ENCODE peak calls at places on chromosome 19, in five cellular contexts. M, Q, P, Z and S are unnamed samples.

GRCh38 chr19:19217110-19217509 is 5.4 kb downstream of the NCAN start:
- DNase-seq in M (peak; percentile 8), Q (peak; percentile 47), P (no peak), Z (peak; percentile 46), S (peak; percentile 65)

GRCh38 chr19:38564981-38565685 is 52.6 kb downstream of the MAP4K1 start:
- DNase-seq in M (no peak), Q (no peak), P (no peak), Z (no peak), S (no peak)

GRCh38 chr19:54653181-54653809 is 9.5 kb upstream of the LILRB4 start:
- DNase-seq in M (peak; percentile 10), Q (peak; percentile 38), P (no peak), Z (peak; percentile 33), S (peak; percentile 39)

GRCh38 chr19:802497-802887 is 5.2 kb downstream of the PTBP1 start:
- DNase-seq in M (no peak), Q (no peak), P (no peak), Z (peak; percentile 74), S (no peak)

GRCh38 chr19:28746486-28746885 is 466.5 kb downstream of the UQCRFS1 start:
- DNase-seq in M (no peak), Q (no peak), P (no peak), Z (no peak), S (no peak)

GRCh38 chr19:13396256-13397080 is 109.8 kb downstream of the CACNA1A start:
- DNase-seq in M (peak; percentile 71), Q (peak; percentile 55), P (no peak), Z (peak; percentile 67), S (peak; percentile 91)

GRCh38 chr19:31290926-31291590 is 58.2 kb downstream of the TSHZ3 start:
- DNase-seq in M (no peak), Q (no peak), P (no peak), Z (no peak), S (peak; percentile 11)

GRCh38 chr19:1169921-1170885 is 3.9 kb downstream of the SBNO2 start:
- DNase-seq in M (peak; percentile 44), Q (peak; percentile 85), P (no peak), Z (peak; percentile 39), S (peak; percentile 95)

GRCh38 chr19:51702103-51702753 is 9.1 kb downstream of the SPACA6 start:
- DNase-seq in M (peak; percentile 74), Q (no peak), P (peak; percentile 41), Z (peak; percentile 65), S (peak; percentile 56)

GRCh38 chr19:12574036-12574435 is 22.8 kb upstream of the ZNF564 start:
- DNase-seq in M (no peak), Q (no peak), P (no peak), Z (no peak), S (no peak)

GRCh38 chr19:48372904-48373303 is 8.7 kb downstream of the SYNGR4 start:
- DNase-seq in M (no peak), Q (peak; percentile 66), P (no peak), Z (no peak), S (no peak)

GRCh38 chr19:18174983-18175382 is 1.4 kb downstream of the IFI30 start:
- DNase-seq in M (no peak), Q (no peak), P (no peak), Z (no peak), S (no peak)

GRCh38 chr19:19304186-19304975 is 15.9 kb downstream of the SUGP1 start:
- DNase-seq in M (no peak), Q (no peak), P (no peak), Z (no peak), S (no peak)

GRCh38 chr19:30564551-30565011 is 192.4 kb downstream of the ZNF536 start:
- DNase-seq in M (no peak), Q (no peak), P (no peak), Z (no peak), S (no peak)

GRCh38 chr19:50896591-50897190 is 14.5 kb downstream of the KLK4 start:
- DNase-seq in M (peak; percentile 24), Q (peak; percentile 84), P (no peak), Z (peak; percentile 66), S (peak; percentile 82)

GRCh38 chr19:31350693-31351211 is 1.5 kb upstream of the TSHZ3 start:
- DNase-seq in M (peak; percentile 57), Q (peak; percentile 22), P (no peak), Z (peak; percentile 65), S (peak; percentile 62)

GRCh38 chr19:55614711-55615552 is 9.4 kb downstream of the ZNF784 start:
- DNase-seq in M (no peak), Q (no peak), P (no peak), Z (no peak), S (no peak)